ENCODE peak calls at places on chromosomes 3 and 15, in four cellular contexts. X is mucosa of descending colon, O is activated gamma-delta T cell treated with Interleukin-2 at 50 U/mL for 16 hours, D is M059J. Z is an unnamed sample.

GRCh38 chr3:168939651-168940238 is 723.8 kb downstream of the MECOM start:
- DNase-seq in X (no peak), O (no peak), D (peak), Z (no peak)

GRCh38 chr3:108744762-108745161 is 12.4 kb downstream of the RETNLB start:
- DNase-seq in X (no peak), O (no peak), D (peak), Z (no peak)

GRCh38 chr15:59105839-59106238 is 893 bp downstream of the CCNB2 start:
- DNase-seq in X (no peak), O (no peak), D (peak), Z (no peak)

GRCh38 chr3:195180490-195181106 is 90.4 kb downstream of the XXYLT1 start:
- DNase-seq in X (no peak), O (no peak), D (no peak), Z (no peak)

GRCh38 chr3:53238051-53238850 is 17.6 kb downstream of the TKT start:
- DNase-seq in X (no peak), O (no peak), D (peak), Z (peak)

GRCh38 chr15:78415284-78415683 is 22.7 kb upstream of the IREB2 start:
- DNase-seq in X (no peak), O (no peak), D (peak), Z (no peak)

GRCh38 chr3:36058404-36059035 is 321.8 kb upstream of the STAC start:
- DNase-seq in X (no peak), O (no peak), D (no peak), Z (no peak)

GRCh38 chr3:154657265-154657664 is 227.3 kb upstream of the GPR149 start:
- DNase-seq in X (no peak), O (no peak), D (no peak), Z (no peak)